ENCODE peak calls at places on chromosomes 4 and X, in six cellular contexts. G, J, I, D, P and Y are unnamed samples.

GRCh38 chr4:4302416-4302815 is 12.4 kb downstream of the ZBTB49 start:
- DNase-seq in D (no peak), G (no peak), J (no peak), P (no peak), I (no peak), Y (no peak)

GRCh38 chrX:2769615-2770014 is 17.8 kb downstream of the XG start:
- DNase-seq in J (no peak), P (no peak), D (no peak), I (no peak), G (no peak), Y (no peak)

GRCh38 chr4:71545168-71545567 is 206.3 kb downstream of the SLC4A4 start:
- DNase-seq in G (no peak), I (peak; percentile 93), J (peak; percentile 59), P (no peak), D (no peak), Y (peak; percentile 40)

GRCh38 chr4:175330236-175330635 is 412.1 kb downstream of the ADAM29 start:
- DNase-seq in P (no peak), G (no peak), J (peak; percentile 50), I (peak; percentile 41), D (no peak), Y (peak; percentile 47)

GRCh38 chrX:28022371-28022770 is 41.1 kb upstream of the DCAF8L1 start:
- DNase-seq in P (no peak), D (no peak), I (no peak), G (no peak), J (no peak), Y (no peak)

GRCh38 chr4:11799182-11799581 is 370.5 kb upstream of the HS3ST1 start:
- DNase-seq in I (no peak), G (no peak), D (no peak), J (no peak), P (no peak), Y (no peak)

GRCh38 chr4:170226288-170226687 is 136.5 kb upstream of the AADAT start:
- DNase-seq in I (no peak), G (no peak), D (no peak), P (no peak), J (no peak), Y (no peak)

GRCh38 chr4:145279122-145279960 is 99.0 kb upstream of the OTUD4 start:
- DNase-seq in P (no peak), I (peak; percentile 42), G (no peak), D (no peak), J (peak; percentile 81), Y (peak; percentile 96)

GRCh38 chr4:150236626-150237025 is 158.4 kb downstream of the DCLK2 start:
- DNase-seq in G (no peak), J (peak; percentile 66), I (no peak), D (no peak), P (no peak), Y (peak; percentile 42)

GRCh38 chr4:66585767-66586166 is 915.5 kb upstream of the EPHA5 start:
- DNase-seq in J (no peak), G (no peak), D (no peak), I (no peak), P (no peak), Y (no peak)

GRCh38 chr4:80069837-80070788 is 2.9 kb downstream of the ANTXR2 start:
- DNase-seq in I (no peak), G (no peak), J (peak; percentile 56), D (no peak), P (no peak), Y (peak; percentile 70)

GRCh38 chr4:15899511-15899910 is 39.0 kb downstream of the FGFBP1 start:
- DNase-seq in P (no peak), I (no peak), G (no peak), J (no peak), D (no peak), Y (no peak)

GRCh38 chrX:31130457-31131215 is 58.8 kb upstream of the FTHL17 start:
- DNase-seq in G (no peak), D (no peak), P (no peak), J (no peak), I (no peak), Y (no peak)

GRCh38 chr4:54586343-54586953 is 71.3 kb upstream of the KIT start:
- DNase-seq in J (peak; percentile 70), I (peak; percentile 81), D (no peak), P (no peak), G (no peak), Y (no peak)

GRCh38 chr4:2694691-2695090 is 61.4 kb downstream of the TNIP2 start:
- DNase-seq in I (peak; percentile 93), J (peak; percentile 16), P (no peak), G (no peak), D (no peak), Y (no peak)

GRCh38 chr4:66991521-66991920 is 553.8 kb downstream of the CENPC start:
- DNase-seq in P (no peak), D (no peak), G (no peak), I (no peak), J (no peak), Y (peak; percentile 1)

GRCh38 chr4:164807611-164808010 is 53.7 kb downstream of the SMIM31 start:
- DNase-seq in I (peak; percentile 16), D (no peak), G (peak; percentile 71), J (no peak), P (no peak), Y (peak; percentile 6)

GRCh38 chr4:128601992-128602695 is 207.4 kb upstream of the JADE1 start:
- DNase-seq in P (peak; percentile 24), I (peak; percentile 68), G (no peak), D (no peak), J (peak; percentile 31), Y (peak; percentile 51)

GRCh38 chr4:142098900-142099299 is 462.5 kb downstream of the IL15 start:
- DNase-seq in D (no peak), P (no peak), I (no peak), J (no peak), G (no peak), Y (no peak)

GRCh38 chr4:26075588-26075987 is 161.6 kb downstream of the SMIM20 start:
- DNase-seq in G (no peak), D (no peak), J (no peak), I (no peak), P (no peak), Y (no peak)

GRCh38 chr4:122814426-122814825 is 12.2 kb upstream of the FGF2 start:
- DNase-seq in D (no peak), G (no peak), I (no peak), P (no peak), J (no peak), Y (no peak)

GRCh38 chr4:189001283-189001970 is 862.2 kb downstream of the TRIML1 start:
- DNase-seq in D (no peak), P (no peak), G (no peak), I (no peak), J (no peak), Y (no peak)

GRCh38 chrX:154057790-154058189 is 38.1 kb upstream of the IRAK1 start:
- DNase-seq in I (no peak), J (no peak), P (no peak), D (no peak), G (no peak), Y (no peak)

GRCh38 chr4:168871686-168872085 is 138.4 kb downstream of the CBR4 start:
- DNase-seq in J (no peak), I (no peak), G (no peak), P (no peak), D (no peak), Y (peak; percentile 50)
- H3K4me3 ChIP-seq in J (no peak overlapping the region), I (no peak overlapping the region), G (no peak overlapping the region), P (no peak overlapping the region), D (no peak overlapping the region), Y (no peak overlapping the region)

GRCh38 chr4:56976283-56976877 is 1.0 kb downstream of the NOA1 start:
- DNase-seq in D (no peak), I (no peak), P (no peak), G (peak; percentile 70), J (no peak), Y (no peak)

GRCh38 chr4:56977321-56978012 is at the start of gene NOA1:
- DNase-seq in D (peak; percentile 99), I (peak; percentile 99), P (peak; percentile 99), G (peak; percentile 98), J (peak; percentile 99), Y (peak; percentile 100)

GRCh38 chr4:56979674-56980073 is 978 bp downstream of the POLR2B start:
- DNase-seq in P (no peak), D (no peak), J (peak; percentile 19), I (peak; percentile 65), G (no peak), Y (no peak)

GRCh38 chr4:56978750-56979303 is at the start of gene POLR2B:
- DNase-seq in P (peak; percentile 95), D (peak; percentile 97), J (peak; percentile 89), I (peak; percentile 91), G (peak; percentile 96), Y (peak; percentile 94)

DNA sequence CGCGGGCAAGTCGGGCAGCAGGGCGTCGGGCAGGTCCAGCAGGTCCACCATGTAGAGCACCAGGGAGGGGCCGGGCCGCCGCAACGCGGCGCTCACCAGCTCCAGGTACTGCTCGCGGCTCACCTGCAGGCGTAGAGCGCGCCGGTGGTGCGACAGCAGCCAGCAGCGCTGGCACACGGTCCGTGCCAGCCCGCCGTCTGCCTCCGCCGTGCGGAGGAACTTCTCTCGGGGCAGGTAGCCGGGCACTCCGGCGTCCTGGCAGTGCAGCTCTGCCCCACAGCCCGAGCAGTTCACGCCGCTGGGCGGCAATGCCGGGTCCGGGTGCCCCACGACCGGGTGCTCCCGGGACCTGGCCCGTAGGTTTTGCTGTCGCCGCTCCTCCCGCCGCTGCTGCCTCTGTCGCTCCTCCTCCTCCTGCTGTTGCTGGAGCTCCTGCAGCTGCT is 507 bp downstream of the NOA1 start:
- DNase-seq in D (peak; percentile 71), G (peak; percentile 89), J (no peak), I (no peak), P (peak; percentile 29), Y (no peak)
- TF ChIP-seq CTCF in D (no peak), G (no peak), J (no peak), I (peak; percentile 13), P (no peak), Y (peak; percentile 17)

DNA sequence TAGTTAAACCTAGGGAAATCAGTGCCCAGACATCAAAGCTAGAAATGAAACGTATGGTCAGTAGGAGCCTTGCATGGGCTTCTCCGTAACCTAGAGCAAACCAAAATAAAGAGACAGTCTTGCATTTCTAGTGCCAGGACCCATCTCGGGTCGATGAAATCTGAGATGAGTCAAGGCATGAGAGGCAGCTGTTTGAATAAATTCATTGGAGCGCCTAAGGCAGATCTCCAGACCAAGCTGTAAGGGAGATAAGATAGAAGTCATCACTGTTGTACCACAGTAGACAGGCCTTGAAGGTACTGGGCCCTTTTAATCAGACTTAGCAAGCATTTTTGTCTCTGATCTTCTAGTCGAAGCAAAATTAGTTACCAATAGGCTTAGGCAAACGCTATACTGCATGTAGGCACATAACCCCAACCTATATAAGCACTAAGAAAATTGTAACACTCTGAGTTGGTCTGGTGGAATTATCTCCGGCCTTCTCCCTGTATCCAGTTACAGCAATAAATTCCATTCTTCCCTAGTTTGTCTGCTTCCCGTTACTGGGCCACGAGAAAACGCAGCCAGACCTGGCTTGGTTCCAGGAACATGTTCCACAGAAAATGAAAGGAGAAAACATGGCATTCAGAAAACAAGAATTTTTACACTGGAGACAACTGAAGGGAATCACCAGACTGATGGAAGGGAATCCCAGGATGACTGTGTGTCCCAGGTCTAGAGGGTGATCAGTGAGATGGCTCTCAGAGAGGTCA is 21.1 kb upstream of the PAPSS1 start:
- DNase-seq in P (peak; percentile 33), G (no peak), J (peak; percentile 60), I (peak; percentile 77), D (peak; percentile 84), Y (peak; percentile 78)
- H3K4me3 ChIP-seq in P (no peak overlapping the region), G (no peak overlapping the region), J (no peak overlapping the region), I (no peak overlapping the region), D (no peak overlapping the region), Y (no peak overlapping the region)

DNA sequence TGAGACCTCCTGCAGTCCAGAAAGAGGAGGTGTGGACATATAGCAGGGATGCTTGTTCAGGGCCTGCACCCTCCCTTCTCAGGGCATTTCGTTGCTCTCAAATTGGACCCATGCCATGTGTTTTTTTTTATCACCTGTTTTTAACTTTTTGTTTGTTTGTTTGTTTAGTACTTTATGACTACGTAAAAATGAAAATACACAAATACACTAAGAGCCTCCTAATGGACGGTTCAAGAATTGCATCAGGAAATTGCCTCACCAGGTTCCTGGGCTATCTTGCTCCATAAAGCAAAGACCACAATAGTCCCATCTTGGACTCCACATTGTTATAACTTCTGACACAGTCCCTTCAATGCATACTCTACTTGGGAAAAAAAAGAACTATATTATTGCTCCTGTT is 1685.9 kb upstream of the TENM3 start:
- DNase-seq in I (no peak), G (no peak), J (no peak), D (no peak), P (no peak), Y (no peak)
- TF ChIP-seq CTCF in I (peak; percentile 28), G (no peak), J (no peak), D (no peak), P (no peak), Y (no peak)